ENCODE peak calls at places on chromosomes 12 and 14, in ten cellular contexts. P is GM20000, H is lower leg skin, V is nephron progenitor cell, N is gastrocnemius medialis, B is GM06990, A is epithelial cell of esophagus, Q is ovary, E is A673, G is type B pancreatic cell. M is an unnamed sample.
A peak's percentile ranks its signal among the peaks of the same experiment; 100 is the strongest.

GRCh38 chr14:87992349-87992719 is 648 bp downstream of the GALC start:
- DNase-seq in N (no peak), G (no peak), V (no peak), E (peak; percentile 14), H (no peak), B (no peak), Q (no peak), P (peak; percentile 37), A (no peak), M (peak; percentile 59)

GRCh38 chr12:57118711-57119271 is 7.6 kb upstream of the STAT6 start:
- DNase-seq in V (no peak), B (no peak), E (no peak), A (peak; percentile 81), H (no peak), N (no peak), P (no peak), Q (no peak), G (no peak), M (no peak)

GRCh38 chr14:90785876-90786450 is 30.3 kb downstream of the TTC7B start:
- DNase-seq in A (no peak), H (peak; percentile 68), B (no peak), G (no peak), N (no peak), V (no peak), P (no peak), E (no peak), Q (no peak), M (no peak)

GRCh38 chr12:54439521-54440255 is 20.6 kb upstream of the ITGA5 start:
- DNase-seq in P (peak; percentile 68), B (no peak), Q (no peak), G (no peak), H (no peak), N (no peak), V (no peak), E (peak; percentile 79), A (peak; percentile 67), M (peak; percentile 70)

GRCh38 chr12:128323526-128323925 is 56.6 kb downstream of the TMEM132C start:
- DNase-seq in A (no peak), N (no peak), E (no peak), P (no peak), B (no peak), G (no peak), Q (no peak), V (peak; percentile 24), H (no peak), M (no peak)

GRCh38 chr12:57498143-57498524 is 10.3 kb downstream of the MARS1 start:
- DNase-seq in B (no peak), E (no peak), A (no peak), P (no peak), V (no peak), Q (no peak), G (no peak), N (no peak), H (peak; percentile 61), M (no peak)

GRCh38 chr12:82299617-82300016 is 58.6 kb downstream of the CCDC59 start:
- DNase-seq in N (no peak), A (peak; percentile 7), B (no peak), Q (no peak), V (peak; percentile 5), G (no peak), P (no peak), H (no peak), E (no peak), M (no peak)

GRCh38 chr12:76713130-76713529 is 50.8 kb upstream of the ZDHHC17 start:
- DNase-seq in N (no peak), G (no peak), P (no peak), V (no peak), B (no peak), H (no peak), A (peak; percentile 7), E (no peak), Q (no peak), M (no peak)

GRCh38 chr12:56908136-56908535 is 26.1 kb downstream of the SDR9C7 start:
- DNase-seq in P (no peak), E (no peak), V (no peak), G (no peak), N (no peak), B (no peak), Q (no peak), H (no peak), A (no peak), M (no peak)

DNA sequence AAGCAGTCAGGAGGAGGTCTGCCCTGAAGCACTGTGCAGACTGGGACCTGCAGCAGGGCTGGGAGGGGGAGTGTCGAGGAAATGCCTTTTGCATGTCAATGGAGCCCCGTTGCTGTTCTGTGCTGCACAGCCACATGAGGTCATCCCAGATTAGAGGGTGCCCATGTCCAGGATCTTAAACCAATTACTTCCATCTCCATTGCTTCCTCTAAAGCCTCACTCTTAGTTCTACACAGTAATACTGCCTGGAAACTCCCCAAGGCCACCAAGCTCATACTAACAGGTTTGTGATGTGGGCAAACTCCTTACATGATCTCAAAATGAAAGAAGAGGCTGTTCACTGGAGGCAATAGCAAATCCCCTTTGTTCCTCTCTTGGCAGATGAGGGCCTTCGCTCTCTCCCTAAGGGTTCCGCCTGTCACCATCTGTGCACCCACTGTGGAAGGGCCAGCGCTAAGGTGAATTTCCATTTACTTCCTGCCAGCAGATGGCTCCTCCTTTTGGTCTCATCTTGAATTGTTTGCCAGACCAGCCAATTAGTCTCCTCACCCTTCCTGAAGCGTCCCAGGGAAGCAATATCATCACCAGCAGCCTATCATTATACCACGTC is 35.4 kb upstream of the LTA4H start:
- DNase-seq in Q (no peak), P (peak; percentile 29), H (peak; percentile 65), N (no peak), B (peak; percentile 17), V (no peak), E (peak; percentile 29), G (no peak), A (peak; percentile 73), M (no peak)
- TF ChIP-seq CTCF in Q (no peak), P (no peak), H (no peak), N (no peak), B (peak; percentile 28), V (no peak), E (peak; percentile 11), G (peak; percentile 16), A (peak; percentile 23), M (peak; percentile 8)

GRCh38 chr12:990649-991349 is at the start of gene ERC1:
- DNase-seq in B (peak; percentile 80), H (peak; percentile 96), V (peak; percentile 91), Q (peak; percentile 92), G (peak; percentile 91), E (peak; percentile 92), P (peak; percentile 95), N (peak; percentile 86), A (peak; percentile 86), M (peak; percentile 94)

GRCh38 chr12:989051-989450 is 2.0 kb upstream of the ERC1 start:
- DNase-seq in E (no peak), N (no peak), Q (no peak), P (no peak), B (no peak), G (no peak), H (no peak), A (no peak), V (no peak), M (no peak)

GRCh38 chr12:988616-989015 is 2.4 kb upstream of the ERC1 start:
- DNase-seq in G (no peak), A (no peak), B (no peak), P (no peak), H (no peak), E (no peak), Q (no peak), V (no peak), N (no peak), M (no peak)

GRCh38 chr12:990308-990648 is 745 bp upstream of the ERC1 start:
- DNase-seq in V (peak; percentile 59), N (peak; percentile 23), E (peak; percentile 67), P (peak; percentile 51), G (no peak), Q (peak; percentile 81), B (no peak), A (peak; percentile 60), H (peak; percentile 91), M (no peak)

GRCh38 chr12:989751-990278 is 1.2 kb upstream of the ERC1 start:
- DNase-seq in E (peak; percentile 62), V (peak; percentile 12), P (no peak), H (no peak), B (no peak), A (peak; percentile 49), G (no peak), N (peak; percentile 12), Q (peak; percentile 33), M (no peak)
- TF ChIP-seq CTCF in E (no peak), V (no peak), P (no peak), H (no peak), B (no peak), A (no peak), G (no peak), N (no peak), Q (no peak), M (no peak)

GRCh38 chr14:102774391-102775153 is 2.7 kb upstream of the TRAF3 start:
- DNase-seq in B (peak; percentile 84), H (no peak), E (peak; percentile 84), V (peak; percentile 40), Q (peak; percentile 33), A (peak; percentile 81), G (no peak), N (peak; percentile 33), P (peak; percentile 81), M (peak; percentile 78)

GRCh38 chr14:102770147-102770909 is 6.9 kb upstream of the TRAF3 start:
- DNase-seq in E (no peak), G (no peak), Q (no peak), V (no peak), A (no peak), B (no peak), N (no peak), P (no peak), H (no peak), M (no peak)

GRCh38 chr14:102775855-102776760 is 1.1 kb upstream of the TRAF3 start:
- DNase-seq in G (no peak), N (no peak), P (peak; percentile 59), Q (peak; percentile 31), E (no peak), V (peak; percentile 23), B (peak; percentile 73), H (no peak), A (peak; percentile 65), M (no peak)

GRCh38 chr14:102770910-102771543 is 6.2 kb upstream of the TRAF3 start:
- DNase-seq in P (no peak), H (no peak), B (no peak), V (no peak), E (no peak), G (no peak), Q (no peak), A (no peak), N (no peak), M (no peak)

GRCh38 chr14:102772781-102773570 is 4.3 kb upstream of the TRAF3 start:
- DNase-seq in Q (no peak), E (no peak), B (no peak), A (no peak), P (no peak), N (no peak), V (no peak), G (no peak), H (no peak), M (no peak)
- TF ChIP-seq CTCF in Q (no peak), E (peak; percentile 18), B (peak; percentile 55), A (no peak), P (peak; percentile 34), N (no peak), V (peak; percentile 35), G (peak; percentile 47), H (no peak), M (peak; percentile 60)

DNA sequence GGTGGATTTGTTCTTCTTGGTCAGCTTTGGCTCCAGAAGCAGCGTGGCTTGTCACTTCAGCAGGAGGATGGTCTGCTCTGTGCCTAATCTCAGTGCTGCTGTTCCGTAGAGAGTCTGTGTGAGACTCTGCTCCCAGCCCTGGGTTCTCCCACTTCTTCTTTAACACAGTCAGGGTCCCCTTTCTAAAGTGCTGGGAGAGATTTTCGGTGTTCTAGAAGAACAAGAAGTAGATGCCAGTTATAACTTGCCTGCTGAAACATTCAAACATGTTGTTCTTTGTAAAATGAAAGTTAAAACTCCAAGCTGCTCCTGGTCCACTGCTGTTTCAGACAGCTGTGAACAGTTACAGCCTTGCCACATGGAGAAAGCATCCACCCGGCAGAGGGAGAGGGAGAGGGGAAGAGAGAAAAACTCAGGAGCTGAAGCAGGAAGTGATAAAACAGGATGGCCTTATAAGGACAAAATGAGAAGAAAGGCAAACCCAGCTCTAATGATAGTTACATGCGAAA is 55.2 kb upstream of the CERS5 start:
- DNase-seq in Q (peak; percentile 57), B (peak; percentile 39), G (peak; percentile 74), V (peak; percentile 47), H (peak; percentile 89), P (peak; percentile 51), N (peak; percentile 39), A (peak; percentile 86), E (peak; percentile 93), M (peak; percentile 50)
- TF ChIP-seq CTCF in Q (peak; percentile 55), B (no peak), G (peak; percentile 43), V (no peak), H (no peak), P (no peak), N (no peak), A (peak; percentile 54), E (no peak), M (no peak)